ENCODE peak calls at places on chromosomes 7 and 10, in five cellular contexts. F is neural crest cell, S is breast epithelium, X is left ventricle myocardium inferior, I is K562. L is an unnamed sample.

GRCh38 chr7:111486472-111487142 is 75.7 kb downstream of the IMMP2L start:
- DNase-seq in S (no peak), I (peak), X (no peak), F (no peak), L (no peak)

GRCh38 chr7:47510192-47510591 is 71.7 kb downstream of the TNS3 start:
- DNase-seq in X (no peak), F (no peak), S (no peak), I (no peak), L (no peak)

GRCh38 chr10:84176351-84176750 is 2.8 kb downstream of the GPR15LG start:
- DNase-seq in F (no peak), I (no peak), S (no peak), X (no peak), L (no peak)

GRCh38 chr10:32887481-32887880 is 70.5 kb downstream of the ITGB1 start:
- DNase-seq in F (no peak), S (no peak), I (no peak), X (no peak), L (no peak)

GRCh38 chr10:63700935-63701263 is 179.7 kb downstream of the REEP3 start:
- DNase-seq in I (no peak), F (no peak), X (no peak), S (no peak), L (no peak)

GRCh38 chr7:100585511-100586265 is at the start of gene LRCH4:
- DNase-seq in F (no peak), X (no peak), S (peak), I (peak), L (peak)

GRCh38 chr10:71270301-71270777 is 48.7 kb upstream of the SLC29A3 start:
- DNase-seq in I (peak), F (peak), X (no peak), S (no peak), L (peak)

GRCh38 chr7:137715101-137715500 is 131.7 kb downstream of the DGKI start:
- DNase-seq in S (no peak), X (no peak), F (no peak), I (no peak), L (no peak)

GRCh38 chr7:33806284-33807157 is 98.8 kb upstream of the BMPER start:
- DNase-seq in I (no peak), S (no peak), X (peak), F (no peak), L (no peak)

GRCh38 chr10:79981673-79982485 is 33.0 kb upstream of the SFTPD start:
- DNase-seq in I (no peak), X (peak), S (no peak), F (peak), L (peak)

GRCh38 chr7:102260856-102261255 is 25.8 kb upstream of the SH2B2 start:
- DNase-seq in X (peak), F (peak), I (peak), S (no peak), L (no peak)

GRCh38 chr10:58457761-58458616 is 54.7 kb upstream of the BICC1 start:
- DNase-seq in S (no peak), X (peak), I (no peak), F (no peak), L (no peak)

GRCh38 chr10:96984512-96985225 is 152.6 kb downstream of the LCOR start:
- DNase-seq in S (no peak), I (no peak), X (no peak), F (no peak), L (no peak)

GRCh38 chr7:142328006-142328405 is 70.1 kb upstream of the PRSS58 start:
- DNase-seq in X (no peak), S (no peak), I (no peak), F (no peak), L (peak)

GRCh38 chr10:5343979-5344378 is 20.8 kb upstream of the UCN3 start:
- DNase-seq in F (no peak), X (no peak), I (no peak), S (no peak), L (no peak)

GRCh38 chr7:2239242-2239641 is 2.8 kb downstream of the MRM2 start:
- DNase-seq in I (no peak), S (no peak), F (no peak), X (no peak), L (no peak)

GRCh38 chr10:36057180-36057579 is 415.1 kb upstream of the FZD8 start:
- DNase-seq in S (no peak), X (no peak), F (no peak), I (no peak), L (no peak)

GRCh38 chr7:22572292-22572691 is 72.3 kb upstream of the STEAP1B start:
- DNase-seq in F (no peak), S (no peak), I (no peak), X (no peak), L (no peak)

GRCh38 chr7:17298840-17299476 is 506 bp downstream of the AHR start:
- DNase-seq in I (no peak), S (peak), X (peak), F (no peak), L (peak)

GRCh38 chr10:43111921-43112607 is 26.2 kb upstream of the CSGALNACT2 start:
- DNase-seq in S (no peak), X (no peak), I (no peak), F (no peak), L (no peak)

GRCh38 chr10:97784200-97784811 is 12.5 kb upstream of the SFRP5 start:
- DNase-seq in I (no peak), X (no peak), S (no peak), F (no peak), L (no peak)

GRCh38 chr10:104589871-104590270 is 51.2 kb upstream of the SORCS3 start:
- DNase-seq in S (no peak), I (no peak), F (no peak), X (no peak), L (no peak)

GRCh38 chr10:78165617-78166016 is 132.0 kb downstream of the RPS24 start:
- DNase-seq in F (no peak), X (no peak), S (no peak), I (no peak), L (peak)

DNA sequence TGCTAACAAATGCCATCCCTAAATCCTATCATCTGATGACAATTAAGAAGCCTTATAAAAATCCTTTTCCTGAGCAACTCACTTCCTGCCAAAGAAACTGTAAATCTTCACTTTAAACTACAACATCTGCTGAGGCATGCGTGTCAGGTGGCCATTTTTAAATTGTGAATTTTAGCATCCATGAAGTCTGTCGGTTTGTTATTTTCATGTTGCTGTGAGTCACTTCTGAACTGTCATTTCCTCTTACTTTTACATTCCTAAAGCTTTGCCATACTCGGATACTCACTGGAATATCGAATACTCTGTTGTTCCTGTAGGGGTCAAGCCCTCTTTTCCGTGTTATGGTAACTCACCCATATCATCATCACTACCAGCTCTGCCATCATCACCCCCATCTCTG is 34.3 kb upstream of the TMEM26 start:
- DNase-seq in I (no peak), X (no peak), S (no peak), F (no peak), L (no peak)
- TF ChIP-seq CTCF in I (no peak), X (no peak), S (no peak), F (no peak), L (no peak)

GRCh38 chr7:107982918-107983389 is 20.0 kb downstream of the LAMB1 start:
- DNase-seq in X (no peak), I (no peak), F (no peak), S (no peak), L (no peak)
- TF ChIP-seq CTCF in X (peak), I (peak), F (peak), S (no peak), L (no peak)

DNA sequence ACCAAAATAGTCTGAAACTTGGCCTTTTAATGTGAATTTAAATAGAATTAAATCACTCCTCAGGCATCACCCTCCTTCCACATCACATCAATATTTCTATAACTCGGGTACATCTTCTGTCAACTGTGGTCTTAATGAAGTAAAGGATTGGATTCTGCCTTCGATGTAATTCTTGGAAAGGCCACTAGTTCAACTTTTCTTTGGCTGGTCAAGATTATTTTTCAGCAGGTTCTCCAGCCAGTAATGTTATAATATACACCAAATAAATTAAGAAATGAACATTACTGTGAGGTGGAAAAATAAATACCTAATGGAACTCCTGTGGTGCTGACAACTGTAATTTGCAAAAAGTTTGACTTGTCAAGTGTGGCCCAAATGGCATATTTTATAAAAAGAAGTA is 9.7 kb upstream of the SLC16A9 start:
- DNase-seq in I (no peak), F (no peak), X (no peak), S (no peak), L (no peak)
- TF ChIP-seq CTCF in I (peak), F (peak), X (no peak), S (no peak), L (peak)

DNA sequence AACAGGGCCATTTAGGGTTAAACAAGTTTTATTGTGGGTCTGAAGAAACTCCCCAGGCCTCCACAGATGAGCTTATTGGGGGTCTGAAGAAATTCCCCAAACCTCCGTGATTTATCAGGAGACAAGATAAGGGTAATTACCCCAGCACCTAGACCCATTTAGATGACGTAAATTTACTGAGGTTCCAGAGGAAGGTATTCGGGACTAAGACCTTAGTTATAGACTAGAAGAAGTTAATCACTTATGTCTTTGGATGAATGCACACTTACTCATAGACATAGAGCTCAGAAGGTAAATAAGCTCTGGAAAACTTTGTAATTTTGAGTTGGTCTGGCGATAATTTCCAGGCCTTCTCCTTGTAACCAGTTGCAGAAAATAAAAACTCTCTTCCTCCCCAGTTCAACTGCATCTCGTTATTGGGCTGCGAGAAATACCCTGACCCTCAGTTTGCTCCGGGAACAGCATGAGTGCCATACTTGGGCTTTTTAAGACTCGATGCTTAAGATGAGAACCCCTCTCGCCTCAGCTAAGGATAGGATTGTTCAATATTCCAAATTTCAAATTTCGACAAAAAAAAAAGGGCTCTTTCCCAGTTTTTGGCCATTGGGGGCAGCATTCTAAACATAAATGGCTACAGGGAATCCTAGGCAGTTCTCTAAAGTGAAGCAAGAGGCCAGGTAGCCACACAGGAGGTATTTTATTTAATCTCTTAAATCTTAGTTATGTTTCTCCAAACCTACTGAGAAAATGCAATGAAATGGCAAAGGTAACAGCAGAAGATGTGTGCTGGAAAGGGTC is 74.7 kb upstream of the PFKP start:
- DNase-seq in S (no peak), F (no peak), I (no peak), X (no peak), L (no peak)
- TF ChIP-seq CTCF in S (no peak), F (peak), I (peak), X (no peak), L (no peak)

DNA sequence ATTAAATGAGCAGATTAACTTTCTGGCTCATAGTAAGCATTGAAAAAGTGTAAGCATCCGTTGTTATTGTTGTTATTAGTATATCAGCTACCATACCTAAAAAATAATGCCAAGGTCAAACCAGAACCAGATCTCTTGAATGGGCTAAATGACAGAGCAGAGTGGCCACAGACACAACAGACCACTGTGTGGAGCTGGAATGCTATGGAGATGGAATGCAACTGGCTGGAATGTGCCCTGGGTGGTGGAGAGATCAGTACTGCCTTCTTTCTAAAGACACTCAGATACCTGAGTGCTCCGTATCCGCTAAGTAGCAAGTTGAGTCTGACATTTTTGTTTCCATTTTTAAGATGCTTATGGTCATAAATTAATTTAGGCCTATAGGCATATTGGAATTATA is 20.5 kb upstream of the DNAJB12 start:
- DNase-seq in X (no peak), I (no peak), F (no peak), S (no peak), L (peak)
- TF ChIP-seq CTCF in X (no peak), I (no peak), F (peak), S (no peak), L (no peak)

DNA sequence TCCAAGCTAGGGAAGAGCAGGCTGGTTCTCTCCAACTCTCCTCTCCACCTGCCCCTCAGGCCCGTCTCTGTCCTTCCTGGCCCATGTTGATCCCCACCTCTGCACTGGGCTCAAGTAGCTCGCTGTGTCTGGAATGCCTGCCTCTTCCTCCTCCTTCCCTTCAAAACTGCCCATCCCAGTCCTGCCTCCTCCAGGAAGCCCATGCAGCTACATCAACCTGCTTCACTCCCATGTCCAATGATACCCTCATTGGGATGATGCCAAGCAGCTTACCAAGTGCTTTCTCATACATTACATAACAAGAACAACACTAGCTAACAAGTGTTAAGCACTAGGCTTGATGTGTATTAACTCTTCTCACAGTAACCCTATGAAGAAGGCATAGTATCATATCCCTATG is 8.2 kb downstream of the ASB10 start:
- DNase-seq in I (no peak), S (no peak), X (no peak), F (no peak), L (no peak)
- TF ChIP-seq CTCF in I (no peak), S (no peak), X (no peak), F (no peak), L (no peak)

GRCh38 chr10:132188331-132188730 is 1.6 kb downstream of the DPYSL4 start:
- DNase-seq in S (no peak), I (no peak), F (no peak), X (no peak), L (no peak)
- TF ChIP-seq CTCF in S (no peak), I (no peak), F (no peak), X (no peak), L (no peak)

GRCh38 chr7:51311166-51311565 is 5.4 kb downstream of the COBL start:
- DNase-seq in X (no peak), S (no peak), I (no peak), F (no peak), L (no peak)
- TF ChIP-seq CTCF in X (no peak), S (no peak), I (no peak), F (no peak), L (no peak)

L was measured in WTC11.